ENCODE peak calls at places on chromosomes 13 and 19, in four cellular contexts. One of them, this sample, is unnamed.

GRCh38 chr13:46385946-46386345 is 1.1 kb downstream of the RUBCNL start:
- DNase-seq in GM12864: no peak
- DNase-seq in esophagus muscularis mucosa: no peak
- DNase-seq in endodermal cell: peak; percentile 52
- DNase-seq in this sample: peak; percentile 31

GRCh38 chr19:13143135-13143534 is 7.0 kb downstream of the STX10 start:
- DNase-seq in GM12864: no peak
- DNase-seq in esophagus muscularis mucosa: no peak
- DNase-seq in endodermal cell: no peak
- DNase-seq in this sample: no peak

GRCh38 chr13:39013462-39013861 is 22.8 kb upstream of the STOML3 start:
- DNase-seq in GM12864: no peak
- DNase-seq in esophagus muscularis mucosa: no peak
- DNase-seq in endodermal cell: no peak
- DNase-seq in this sample: no peak

GRCh38 chr19:7575426-7576040 is 20.1 kb upstream of the CAMSAP3 start:
- DNase-seq in GM12864: no peak
- DNase-seq in esophagus muscularis mucosa: no peak
- DNase-seq in endodermal cell: no peak
- DNase-seq in this sample: no peak

GRCh38 chr13:26601669-26602068 is 44.2 kb downstream of the WASF3 start:
- DNase-seq in GM12864: peak; percentile 38
- DNase-seq in esophagus muscularis mucosa: no peak
- DNase-seq in endodermal cell: no peak
- DNase-seq in this sample: no peak

GRCh38 chr13:106796280-106797047 is 228.5 kb upstream of the ARGLU1 start:
- DNase-seq in GM12864: no peak
- DNase-seq in esophagus muscularis mucosa: no peak
- DNase-seq in endodermal cell: peak; percentile 91
- DNase-seq in this sample: peak; percentile 54

GRCh38 chr13:76890036-76890435 is 3.8 kb upstream of the KCTD12 start:
- DNase-seq in GM12864: no peak
- DNase-seq in esophagus muscularis mucosa: no peak
- DNase-seq in endodermal cell: no peak
- DNase-seq in this sample: no peak

GRCh38 chr13:83449666-83450395 is 432.4 kb downstream of the SLITRK1 start:
- DNase-seq in GM12864: no peak
- DNase-seq in esophagus muscularis mucosa: no peak
- DNase-seq in endodermal cell: no peak
- DNase-seq in this sample: peak; percentile 19

GRCh38 chr19:12786149-12786870 is 5.0 kb upstream of the JUNB start:
- DNase-seq in GM12864: no peak
- DNase-seq in esophagus muscularis mucosa: no peak
- DNase-seq in endodermal cell: peak; percentile 42
- DNase-seq in this sample: peak; percentile 61

GRCh38 chr13:33723365-33723764 is 94.6 kb upstream of the RFC3 start:
- DNase-seq in GM12864: no peak
- DNase-seq in esophagus muscularis mucosa: no peak
- DNase-seq in endodermal cell: no peak
- DNase-seq in this sample: no peak

GRCh38 chr13:77345150-77345780 is 18.4 kb upstream of the MYCBP2 start:
- DNase-seq in GM12864: no peak
- DNase-seq in esophagus muscularis mucosa: no peak
- DNase-seq in endodermal cell: no peak
- DNase-seq in this sample: no peak

GRCh38 chr19:53642381-53643099 is 10.7 kb downstream of the DPRX start:
- DNase-seq in GM12864: no peak
- DNase-seq in esophagus muscularis mucosa: no peak
- DNase-seq in endodermal cell: no peak
- DNase-seq in this sample: no peak

GRCh38 chr19:57233207-57233606 is 2.4 kb downstream of the AURKC start:
- DNase-seq in GM12864: no peak
- DNase-seq in esophagus muscularis mucosa: peak; percentile 45
- DNase-seq in endodermal cell: peak; percentile 7
- DNase-seq in this sample: no peak

GRCh38 chr19:8681345-8682021 is 17.1 kb downstream of the ACTL9 start:
- DNase-seq in GM12864: no peak
- DNase-seq in esophagus muscularis mucosa: no peak
- DNase-seq in endodermal cell: no peak
- DNase-seq in this sample: no peak

DNA sequence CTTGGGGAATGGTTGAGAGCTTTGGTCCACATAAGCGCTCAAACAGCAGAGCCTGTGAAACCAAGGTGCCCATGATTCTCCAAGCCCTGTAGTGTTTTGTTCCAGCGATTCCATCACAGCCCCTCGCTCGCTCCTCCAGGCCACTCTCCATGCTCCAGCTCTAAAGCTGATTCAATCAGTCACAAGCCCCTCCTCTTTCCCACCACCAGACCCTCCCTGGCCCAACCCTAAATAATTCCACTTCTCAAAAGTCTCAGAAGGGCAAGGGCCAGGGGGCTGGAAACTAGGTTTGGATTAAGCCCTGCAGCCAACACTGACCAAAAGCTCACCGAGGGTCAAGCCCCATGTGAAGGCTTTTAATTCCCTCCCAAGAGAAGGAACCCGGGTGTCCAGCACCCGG is 1.5 kb downstream of the ZNF296 start:
- DNase-seq in GM12864: no peak
- DNase-seq in esophagus muscularis mucosa: no peak
- DNase-seq in endodermal cell: peak; percentile 72
- DNase-seq in this sample: peak; percentile 83
- H3K4me3 ChIP-seq in GM12864: peak overlapping the region; percentile 92
- H3K4me3 ChIP-seq in esophagus muscularis mucosa: peak overlapping the region; percentile 54
- H3K4me3 ChIP-seq in endodermal cell: peak overlapping the region; percentile 82
- H3K4me3 ChIP-seq in this sample: peak overlapping the region; percentile 86

DNA sequence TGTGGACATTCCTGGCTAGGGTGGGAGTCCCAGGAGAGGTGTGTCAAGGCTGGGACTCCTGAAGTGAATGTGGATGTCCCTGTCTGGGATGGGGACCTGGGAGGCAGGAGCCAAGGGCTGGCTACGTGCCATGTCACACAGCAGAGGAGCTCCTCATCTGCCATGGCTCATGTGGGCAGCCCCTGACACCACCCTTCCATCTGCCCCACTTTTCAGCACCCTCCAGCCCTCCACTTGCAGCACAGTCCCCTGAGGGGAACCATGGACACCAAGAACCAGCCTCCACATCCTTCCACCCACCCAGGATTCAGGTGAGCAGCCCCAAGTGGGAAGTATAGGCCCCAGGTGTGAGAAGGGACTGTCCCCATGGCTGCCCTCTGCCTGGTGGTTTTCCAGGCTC is 1.7 kb downstream of the ZNF446 start:
- DNase-seq in GM12864: no peak
- DNase-seq in esophagus muscularis mucosa: no peak
- DNase-seq in endodermal cell: no peak
- DNase-seq in this sample: no peak
- H3K4me3 ChIP-seq in GM12864: no peak overlapping the region
- H3K4me3 ChIP-seq in esophagus muscularis mucosa: no peak overlapping the region
- H3K4me3 ChIP-seq in endodermal cell: no peak overlapping the region
- H3K4me3 ChIP-seq in this sample: no peak overlapping the region

GRCh38 chr19:45972081-45972943 is 1.4 kb downstream of the NOVA2 start:
- DNase-seq in GM12864: no peak
- DNase-seq in esophagus muscularis mucosa: no peak
- DNase-seq in endodermal cell: peak; percentile 59
- DNase-seq in this sample: no peak
- H3K4me3 ChIP-seq in GM12864: no peak overlapping the region
- H3K4me3 ChIP-seq in esophagus muscularis mucosa: peak overlapping the region; percentile 48
- H3K4me3 ChIP-seq in endodermal cell: no peak overlapping the region
- H3K4me3 ChIP-seq in this sample: peak overlapping the region; percentile 35

GRCh38 chr19:46410205-46411087 is 2.9 kb downstream of the CCDC8 start:
- DNase-seq in GM12864: no peak
- DNase-seq in esophagus muscularis mucosa: no peak
- DNase-seq in endodermal cell: no peak
- DNase-seq in this sample: no peak

GRCh38 chr19:46404884-46405658 is 8.3 kb downstream of the CCDC8 start:
- DNase-seq in GM12864: no peak
- DNase-seq in esophagus muscularis mucosa: no peak
- DNase-seq in endodermal cell: peak; percentile 86
- DNase-seq in this sample: peak; percentile 82

GRCh38 chr19:46409146-46409545 is 4.2 kb downstream of the CCDC8 start:
- DNase-seq in GM12864: no peak
- DNase-seq in esophagus muscularis mucosa: no peak
- DNase-seq in endodermal cell: peak; percentile 44
- DNase-seq in this sample: no peak

GRCh38 chr19:46408611-46409039 is 4.7 kb downstream of the CCDC8 start:
- DNase-seq in GM12864: no peak
- DNase-seq in esophagus muscularis mucosa: no peak
- DNase-seq in endodermal cell: peak; percentile 75
- DNase-seq in this sample: peak; percentile 59

GRCh38 chr19:46407891-46408426 is 5.4 kb downstream of the CCDC8 start:
- DNase-seq in GM12864: no peak
- DNase-seq in esophagus muscularis mucosa: no peak
- DNase-seq in endodermal cell: peak; percentile 49
- DNase-seq in this sample: no peak
- H3K4me3 ChIP-seq in GM12864: no peak overlapping the region
- H3K4me3 ChIP-seq in esophagus muscularis mucosa: no peak overlapping the region
- H3K4me3 ChIP-seq in endodermal cell: peak overlapping the region; percentile 70
- H3K4me3 ChIP-seq in this sample: peak overlapping the region; percentile 49

This sample was measured in H7.